ENCODE peak calls at places on chromosomes 3 and 15, in five cellular contexts. H is transverse colon; S is CD8-positive, alpha-beta T cell; Z is neuronal stem cell; Y is psoas muscle. W is an unnamed sample.
A peak's percentile ranks its signal among the peaks of the same experiment; 100 is the strongest.

GRCh38 chr3:194054540-194054939 is 81.4 kb upstream of the HES1 start:
- DNase-seq in Z (no peak), S (no peak), Y (no peak), H (no peak), W (no peak)

GRCh38 chr3:51777985-51778384 is 1.1 kb downstream of the IQCF6 start:
- DNase-seq in H (no peak), Z (no peak), S (no peak), Y (peak; percentile 72), W (peak; percentile 88)

GRCh38 chr3:185502987-185503386 is 4.2 kb upstream of the TMEM41A start:
- DNase-seq in Z (no peak), S (no peak), H (no peak), Y (no peak), W (no peak)

GRCh38 chr15:85504739-85505676 is 124.6 kb downstream of the AKAP13 start:
- DNase-seq in H (peak; percentile 46), S (peak; percentile 11), Y (no peak), Z (peak; percentile 32), W (no peak)

GRCh38 chr15:45703670-45704328 is 69.0 kb downstream of the SQOR start:
- DNase-seq in Y (no peak), H (no peak), Z (peak; percentile 12), S (no peak), W (no peak)

GRCh38 chr3:73045391-73045790 is 16.1 kb upstream of the EBLN2 start:
- DNase-seq in H (no peak), Z (no peak), Y (no peak), S (no peak), W (no peak)

GRCh38 chr15:59199775-59200465 is 6.7 kb upstream of the LDHAL6B start:
- DNase-seq in Z (no peak), Y (no peak), H (no peak), S (no peak), W (no peak)

GRCh38 chr3:142947799-142948575 is 15.5 kb downstream of the PAQR9 start:
- DNase-seq in Y (no peak), H (no peak), Z (no peak), S (no peak), W (no peak)

GRCh38 chr3:39869890-39870289 is 60.5 kb downstream of the MYRIP start:
- DNase-seq in H (no peak), Y (no peak), Z (no peak), S (no peak), W (no peak)

GRCh38 chr3:53577486-53577885 is 83.1 kb downstream of the CACNA1D start:
- DNase-seq in Y (no peak), S (no peak), H (no peak), Z (no peak), W (no peak)

GRCh38 chr15:99059010-99059981 is 45.6 kb upstream of the SYNM start:
- DNase-seq in Y (peak; percentile 89), H (peak; percentile 71), Z (peak; percentile 85), S (peak; percentile 18), W (peak; percentile 95)

GRCh38 chr15:80455668-80456442 is 51.7 kb downstream of the ARNT2 start:
- DNase-seq in Y (no peak), S (peak; percentile 45), Z (peak; percentile 54), H (peak; percentile 42), W (no peak)

GRCh38 chr15:91956026-91956723 is 102.7 kb downstream of the SLCO3A1 start:
- DNase-seq in Z (no peak), Y (no peak), H (no peak), S (no peak), W (no peak)

GRCh38 chr3:176950743-176951142 is 246.5 kb downstream of the TBL1XR1 start:
- DNase-seq in Z (no peak), H (no peak), Y (no peak), S (no peak), W (no peak)

GRCh38 chr3:4580346-4581019 is 87.3 kb downstream of the ITPR1 start:
- DNase-seq in H (no peak), S (no peak), Y (no peak), Z (no peak), W (no peak)

GRCh38 chr15:37490707-37491106 is 390.4 kb upstream of the MEIS2 start:
- DNase-seq in H (no peak), S (no peak), Y (peak; percentile 38), Z (no peak), W (peak; percentile 50)

GRCh38 chr15:58203537-58203936 is 65.4 kb downstream of the AQP9 start:
- DNase-seq in S (no peak), Y (no peak), H (no peak), Z (no peak), W (no peak)

GRCh38 chr3:40720863-40721262 is 196.1 kb downstream of the ZNF621 start:
- DNase-seq in Z (no peak), H (no peak), S (no peak), Y (no peak), W (no peak)

GRCh38 chr3:111246967-111247760 is 175.5 kb downstream of the NECTIN3 start:
- DNase-seq in Z (no peak), Y (no peak), S (no peak), H (no peak), W (no peak)

GRCh38 chr3:141524988-141525387 is 38.2 kb downstream of the RASA2 start:
- DNase-seq in S (no peak), Y (no peak), H (no peak), Z (no peak), W (no peak)

GRCh38 chr3:42535981-42536784 is 33.7 kb downstream of the VIPR1 start:
- DNase-seq in Y (no peak), H (peak; percentile 61), S (peak; percentile 14), Z (peak; percentile 12), W (no peak)

GRCh38 chr3:168847293-168847883 is 751.7 kb upstream of the GOLIM4 start:
- DNase-seq in S (no peak), Y (no peak), H (no peak), Z (peak; percentile 23), W (no peak)

GRCh38 chr15:100726426-100727190 is 124.2 kb downstream of the ASB7 start:
- DNase-seq in Y (no peak), S (no peak), H (no peak), Z (no peak), W (peak; percentile 49)

GRCh38 chr3:112042842-112043280 is 8.3 kb downstream of the TMPRSS7 start:
- DNase-seq in Z (no peak), H (peak; percentile 10), S (no peak), Y (no peak), W (no peak)

GRCh38 chr15:63318344-63318743 is 40.9 kb downstream of the APH1B start:
- DNase-seq in Z (no peak), Y (no peak), S (no peak), H (no peak), W (no peak)

GRCh38 chr3:138717348-138717747 is 108.8 kb downstream of the FAIM start:
- DNase-seq in Y (no peak), H (no peak), Z (no peak), S (no peak), W (no peak)

GRCh38 chr3:134625885-134626741 is 24.7 kb downstream of the KY start:
- DNase-seq in Y (no peak), Z (no peak), H (no peak), S (no peak), W (peak; percentile 44)

GRCh38 chr3:151183253-151183652 is 19.8 kb downstream of the GPR171 start:
- DNase-seq in S (no peak), H (no peak), Z (no peak), Y (no peak), W (no peak)

GRCh38 chr3:194574639-194575483 is 58.4 kb downstream of the TMEM44 start:
- DNase-seq in S (no peak), Y (no peak), Z (no peak), H (no peak), W (peak; percentile 12)

GRCh38 chr3:100615684-100616083 is 6.3 kb downstream of the ADGRG7 start:
- DNase-seq in Z (no peak), Y (no peak), H (no peak), S (no peak), W (no peak)

GRCh38 chr3:171982829-171983228 is 56.5 kb upstream of the FNDC3B start:
- DNase-seq in H (no peak), S (no peak), Y (no peak), Z (no peak), W (no peak)

GRCh38 chr3:113663324-113663750 is 33.1 kb downstream of the USF3 start:
- DNase-seq in H (no peak), Y (no peak), Z (no peak), S (no peak), W (no peak)

GRCh38 chr3:15768421-15769255 is 29.1 kb downstream of the ANKRD28 start:
- DNase-seq in Y (peak; percentile 48), H (no peak), S (no peak), Z (no peak), W (no peak)

GRCh38 chr15:63764912-63765311 is 68.8 kb downstream of the HERC1 start:
- DNase-seq in Y (no peak), Z (no peak), H (no peak), S (no peak), W (no peak)

DNA sequence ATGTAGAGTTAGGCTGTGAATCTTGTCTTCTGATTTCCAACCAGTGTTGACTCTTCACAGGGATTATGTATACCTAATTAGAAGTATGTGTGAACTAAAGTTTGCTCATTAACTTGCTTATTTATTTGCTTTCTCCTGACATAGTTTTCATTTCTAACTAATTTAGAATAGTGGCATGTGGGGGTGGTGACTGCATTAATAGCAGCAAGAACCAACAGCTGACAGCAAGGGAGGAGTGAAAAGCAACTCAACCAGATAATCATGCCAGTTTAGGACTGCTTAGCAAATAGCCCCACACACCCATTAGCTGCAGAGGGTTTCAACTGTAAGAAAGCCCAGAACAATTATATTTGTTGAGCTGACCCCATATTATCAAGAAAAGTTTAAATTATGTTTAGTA is 3.8 kb downstream of the ST3GAL6 start:
- DNase-seq in Z (no peak), S (no peak), Y (no peak), H (no peak), W (no peak)
- H3K27ac ChIP-seq in Z (no peak overlapping the region), S (no peak overlapping the region), Y (no peak overlapping the region), H (no peak overlapping the region), W (no peak overlapping the region)

GRCh38 chr3:69174435-69174834 is 52.0 kb upstream of the LMOD3 start:
- DNase-seq in S (no peak), Z (no peak), Y (no peak), H (no peak), W (no peak)
- H3K36me3 ChIP-seq in S (no peaks in the 10 kb centered on the region), Z (no peaks in the 10 kb centered on the region), Y (no peaks in the 10 kb centered on the region), H (no peaks in the 10 kb centered on the region), W (peaks cover 8% of the 10 kb centered on the region)

GRCh38 chr15:73987646-73988045 is 4.4 kb downstream of the STOML1 start:
- DNase-seq in Z (no peak), H (no peak), Y (no peak), S (no peak), W (no peak)
- H3K4me1 ChIP-seq in Z (peaks cover 8% of the 10 kb centered on the region), H (peaks cover 29% of the 10 kb centered on the region), Y (peaks cover 58% of the 10 kb centered on the region), S (peaks cover 41% of the 10 kb centered on the region), W (peaks cover 12% of the 10 kb centered on the region)

DNA sequence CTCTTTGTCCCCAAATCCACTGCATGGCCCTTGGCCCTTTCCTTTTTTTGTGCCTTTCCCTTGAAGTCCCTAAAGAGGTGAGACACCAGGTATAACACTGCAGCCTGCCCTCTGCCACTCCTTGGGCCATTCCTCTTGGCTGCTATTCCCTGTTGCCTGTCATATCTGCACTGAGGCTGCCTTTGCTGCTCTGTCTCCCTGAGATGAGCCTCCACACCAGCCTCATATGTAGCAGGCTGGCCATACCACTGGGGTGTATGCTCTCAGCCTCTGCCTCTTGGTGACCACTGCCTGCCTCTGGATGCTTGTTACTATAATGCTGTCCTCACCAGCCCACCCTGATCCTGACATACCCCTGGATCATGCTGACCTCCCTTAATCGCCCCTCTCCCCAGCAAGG is 252.0 kb downstream of the CLSTN2 start:
- DNase-seq in H (no peak), Y (no peak), S (no peak), Z (no peak), W (no peak)
- H3K27ac ChIP-seq in H (no peak overlapping the region), Y (peak overlapping the region; percentile 80), S (no peak overlapping the region), Z (no peak overlapping the region), W (no peak overlapping the region)

GRCh38 chr15:48782911-48783310 is 28.0 kb downstream of the CEP152 start:
- DNase-seq in Y (no peak), S (no peak), H (no peak), Z (no peak), W (no peak)
- H3K36me3 ChIP-seq in Y (peaks cover 3% of the 10 kb centered on the region), S (no peaks in the 10 kb centered on the region), H (no peaks in the 10 kb centered on the region), Z (peaks cover 15% of the 10 kb centered on the region), W (no peaks in the 10 kb centered on the region)